ENCODE peak calls at places on chromosomes 4 and X, in seven cellular contexts. One of them, this sample, is unnamed.

GRCh38 chrX:40107291-40108083 is 9.7 kb upstream of the BCOR start:
- ATAC-seq in Panc1: peak; percentile 43
- ATAC-seq in GM12878: peak; percentile 9
- ATAC-seq in HCT116: peak; percentile 33
- ATAC-seq in upper lobe of left lung: peak; percentile 34
- ATAC-seq in GM23338: peak; percentile 6
- ATAC-seq in K562: peak; percentile 8
- ATAC-seq in this sample: peak; percentile 11

GRCh38 chrX:153885208-153885787 is 675 bp downstream of the L1CAM start:
- ATAC-seq in upper lobe of left lung: no peak
- ATAC-seq in HCT116: peak; percentile 57
- ATAC-seq in K562: peak; percentile 45
- ATAC-seq in GM12878: no peak
- ATAC-seq in Panc1: peak; percentile 43
- ATAC-seq in GM23338: peak; percentile 3
- ATAC-seq in this sample: no peak

GRCh38 chr4:119478446-119479179 is 150.0 kb downstream of the PDE5A start:
- ATAC-seq in upper lobe of left lung: no peak
- ATAC-seq in Panc1: no peak
- ATAC-seq in HCT116: no peak
- ATAC-seq in GM12878: no peak
- ATAC-seq in K562: no peak
- ATAC-seq in GM23338: no peak
- ATAC-seq in this sample: no peak

GRCh38 chr4:122450847-122451246 is 5.7 kb downstream of the IL2 start:
- ATAC-seq in GM23338: peak; percentile 100
- ATAC-seq in HCT116: peak; percentile 100
- ATAC-seq in upper lobe of left lung: no peak
- ATAC-seq in GM12878: peak; percentile 55
- ATAC-seq in Panc1: no peak
- ATAC-seq in K562: peak; percentile 88
- ATAC-seq in this sample: no peak

GRCh38 chr4:102726068-102726467 is 34.7 kb downstream of the MANBA start:
- ATAC-seq in upper lobe of left lung: no peak
- ATAC-seq in GM12878: no peak
- ATAC-seq in Panc1: no peak
- ATAC-seq in HCT116: no peak
- ATAC-seq in K562: no peak
- ATAC-seq in GM23338: no peak
- ATAC-seq in this sample: no peak

GRCh38 chr4:55636622-55636999 is 513 bp upstream of the NMU start:
- ATAC-seq in K562: peak; percentile 7
- ATAC-seq in GM23338: peak; percentile 46
- ATAC-seq in Panc1: no peak
- ATAC-seq in upper lobe of left lung: peak; percentile 4
- ATAC-seq in GM12878: no peak
- ATAC-seq in HCT116: no peak
- ATAC-seq in this sample: no peak

GRCh38 chr4:155060419-155060818 is 148.0 kb upstream of the NPY2R start:
- ATAC-seq in Panc1: no peak
- ATAC-seq in K562: no peak
- ATAC-seq in GM23338: no peak
- ATAC-seq in upper lobe of left lung: no peak
- ATAC-seq in GM12878: no peak
- ATAC-seq in HCT116: no peak
- ATAC-seq in this sample: no peak

GRCh38 chr4:119264743-119265142 is 52.2 kb downstream of the USP53 start:
- ATAC-seq in GM23338: no peak
- ATAC-seq in HCT116: no peak
- ATAC-seq in GM12878: no peak
- ATAC-seq in upper lobe of left lung: no peak
- ATAC-seq in K562: no peak
- ATAC-seq in Panc1: no peak
- ATAC-seq in this sample: no peak

GRCh38 chr4:183288955-183289354 is 31.1 kb downstream of the CLDN22 start:
- ATAC-seq in GM12878: peak; percentile 26
- ATAC-seq in Panc1: no peak
- ATAC-seq in GM23338: peak; percentile 63
- ATAC-seq in K562: peak; percentile 66
- ATAC-seq in upper lobe of left lung: no peak
- ATAC-seq in HCT116: peak; percentile 49
- ATAC-seq in this sample: no peak

GRCh38 chr4:98386-98785 is 25.9 kb upstream of the ZNF718 start:
- ATAC-seq in HCT116: no peak
- ATAC-seq in Panc1: no peak
- ATAC-seq in upper lobe of left lung: no peak
- ATAC-seq in GM23338: no peak
- ATAC-seq in K562: no peak
- ATAC-seq in GM12878: no peak
- ATAC-seq in this sample: no peak

GRCh38 chrX:19865567-19866363 is 21.6 kb downstream of the SH3KBP1 start:
- ATAC-seq in upper lobe of left lung: peak; percentile 68
- ATAC-seq in HCT116: no peak
- ATAC-seq in GM23338: no peak
- ATAC-seq in GM12878: peak; percentile 24
- ATAC-seq in K562: no peak
- ATAC-seq in Panc1: no peak
- ATAC-seq in this sample: peak; percentile 49

GRCh38 chr4:94929696-94930095 is 171.9 kb downstream of the BMPR1B start:
- ATAC-seq in K562: no peak
- ATAC-seq in GM23338: no peak
- ATAC-seq in Panc1: no peak
- ATAC-seq in HCT116: no peak
- ATAC-seq in GM12878: no peak
- ATAC-seq in upper lobe of left lung: no peak
- ATAC-seq in this sample: no peak

GRCh38 chr4:76600447-76600846 is 165.4 kb downstream of the SHROOM3 start:
- ATAC-seq in GM23338: no peak
- ATAC-seq in GM12878: no peak
- ATAC-seq in K562: no peak
- ATAC-seq in HCT116: no peak
- ATAC-seq in Panc1: no peak
- ATAC-seq in upper lobe of left lung: no peak
- ATAC-seq in this sample: no peak

GRCh38 chr4:2255501-2256155 is 6.3 kb downstream of the MXD4 start:
- ATAC-seq in HCT116: no peak
- ATAC-seq in GM12878: no peak
- ATAC-seq in upper lobe of left lung: no peak
- ATAC-seq in K562: no peak
- ATAC-seq in GM23338: no peak
- ATAC-seq in Panc1: no peak
- ATAC-seq in this sample: peak; percentile 15

GRCh38 chr4:70666369-70666768 is at the start of gene JCHAIN:
- ATAC-seq in Panc1: no peak
- ATAC-seq in upper lobe of left lung: no peak
- ATAC-seq in GM23338: no peak
- ATAC-seq in HCT116: no peak
- ATAC-seq in K562: no peak
- ATAC-seq in GM12878: peak; percentile 63
- ATAC-seq in this sample: no peak

GRCh38 chr4:110019153-110019552 is 106.5 kb downstream of the EGF start:
- ATAC-seq in GM12878: peak; percentile 22
- ATAC-seq in Panc1: no peak
- ATAC-seq in GM23338: no peak
- ATAC-seq in K562: no peak
- ATAC-seq in HCT116: no peak
- ATAC-seq in upper lobe of left lung: no peak
- ATAC-seq in this sample: no peak

GRCh38 chr4:188006285-188006848 is 10.8 kb downstream of the ZFP42 start:
- ATAC-seq in K562: no peak
- ATAC-seq in HCT116: no peak
- ATAC-seq in Panc1: no peak
- ATAC-seq in GM23338: peak; percentile 31
- ATAC-seq in GM12878: no peak
- ATAC-seq in upper lobe of left lung: no peak
- ATAC-seq in this sample: no peak

GRCh38 chr4:177251237-177251636 is 58.4 kb upstream of the NEIL3 start:
- ATAC-seq in K562: peak; percentile 56
- ATAC-seq in GM12878: no peak
- ATAC-seq in upper lobe of left lung: no peak
- ATAC-seq in HCT116: no peak
- ATAC-seq in GM23338: no peak
- ATAC-seq in Panc1: no peak
- ATAC-seq in this sample: no peak

GRCh38 chr4:39609454-39609911 is 29.2 kb downstream of the SMIM14 start:
- ATAC-seq in K562: no peak
- ATAC-seq in HCT116: no peak
- ATAC-seq in upper lobe of left lung: peak; percentile 64
- ATAC-seq in GM23338: no peak
- ATAC-seq in Panc1: peak; percentile 75
- ATAC-seq in GM12878: peak; percentile 91
- ATAC-seq in this sample: no peak

GRCh38 chrX:7926501-7926900 is 712 bp downstream of the PNPLA4 start:
- ATAC-seq in Panc1: no peak
- ATAC-seq in upper lobe of left lung: no peak
- ATAC-seq in HCT116: no peak
- ATAC-seq in GM12878: no peak
- ATAC-seq in K562: no peak
- ATAC-seq in GM23338: no peak
- ATAC-seq in this sample: no peak

GRCh38 chr4:5742388-5742787 is 31.4 kb downstream of the EVC start:
- ATAC-seq in GM23338: no peak
- ATAC-seq in K562: no peak
- ATAC-seq in GM12878: no peak
- ATAC-seq in HCT116: no peak
- ATAC-seq in upper lobe of left lung: no peak
- ATAC-seq in Panc1: no peak
- ATAC-seq in this sample: no peak

GRCh38 chr4:48546336-48546735 is 56.3 kb downstream of the ZAR1 start:
- ATAC-seq in upper lobe of left lung: no peak
- ATAC-seq in Panc1: no peak
- ATAC-seq in K562: peak; percentile 77
- ATAC-seq in HCT116: no peak
- ATAC-seq in GM12878: peak; percentile 34
- ATAC-seq in GM23338: no peak
- ATAC-seq in this sample: no peak

GRCh38 chr4:37928896-37929537 is 31.2 kb upstream of the PTTG2 start:
- ATAC-seq in upper lobe of left lung: peak; percentile 45
- ATAC-seq in HCT116: no peak
- ATAC-seq in GM23338: no peak
- ATAC-seq in Panc1: no peak
- ATAC-seq in K562: no peak
- ATAC-seq in GM12878: no peak
- ATAC-seq in this sample: no peak

GRCh38 chr4:29596228-29596627 is 1123.9 kb upstream of the PCDH7 start:
- ATAC-seq in GM12878: no peak
- ATAC-seq in Panc1: no peak
- ATAC-seq in GM23338: no peak
- ATAC-seq in K562: no peak
- ATAC-seq in upper lobe of left lung: no peak
- ATAC-seq in HCT116: no peak
- ATAC-seq in this sample: no peak

GRCh38 chr4:89434364-89434988 is 126.9 kb upstream of the GPRIN3 start:
- ATAC-seq in K562: no peak
- ATAC-seq in HCT116: peak; percentile 60
- ATAC-seq in GM23338: peak; percentile 68
- ATAC-seq in Panc1: no peak
- ATAC-seq in GM12878: peak; percentile 71
- ATAC-seq in upper lobe of left lung: peak; percentile 57
- ATAC-seq in this sample: no peak

GRCh38 chr4:143357161-143357845 is 20.6 kb downstream of the GAB1 start:
- ATAC-seq in upper lobe of left lung: no peak
- ATAC-seq in HCT116: no peak
- ATAC-seq in GM23338: no peak
- ATAC-seq in GM12878: peak; percentile 38
- ATAC-seq in K562: no peak
- ATAC-seq in Panc1: no peak
- ATAC-seq in this sample: no peak

GRCh38 chrX:98795636-98796035 is 1614.4 kb downstream of the PCDH19 start:
- ATAC-seq in GM23338: no peak
- ATAC-seq in Panc1: no peak
- ATAC-seq in GM12878: no peak
- ATAC-seq in HCT116: no peak
- ATAC-seq in K562: no peak
- ATAC-seq in upper lobe of left lung: no peak
- ATAC-seq in this sample: no peak

GRCh38 chr4:85966308-85966882 is 393.5 kb downstream of the MAPK10 start:
- ATAC-seq in GM23338: no peak
- ATAC-seq in upper lobe of left lung: no peak
- ATAC-seq in HCT116: no peak
- ATAC-seq in Panc1: no peak
- ATAC-seq in K562: no peak
- ATAC-seq in GM12878: peak; percentile 23
- ATAC-seq in this sample: no peak
- TF ChIP-seq POLR2AphosphoS5 in GM23338: no peak
- TF ChIP-seq POLR2AphosphoS5 in upper lobe of left lung: no peak
- TF ChIP-seq POLR2AphosphoS5 in HCT116: no peak
- TF ChIP-seq POLR2AphosphoS5 in Panc1: no peak
- TF ChIP-seq POLR2AphosphoS5 in K562: no peak
- TF ChIP-seq POLR2AphosphoS5 in GM12878: no peak
- TF ChIP-seq POLR2AphosphoS5 in this sample: no peak

GRCh38 chr4:169400832-169401231 is 130.1 kb upstream of the SH3RF1 start:
- ATAC-seq in GM23338: no peak
- ATAC-seq in GM12878: peak; percentile 73
- ATAC-seq in Panc1: no peak
- ATAC-seq in HCT116: no peak
- ATAC-seq in K562: no peak
- ATAC-seq in upper lobe of left lung: no peak
- ATAC-seq in this sample: no peak

GRCh38 chr4:169399976-169400767 is 129.4 kb upstream of the SH3RF1 start:
- ATAC-seq in GM12878: peak; percentile 83
- ATAC-seq in K562: no peak
- ATAC-seq in Panc1: no peak
- ATAC-seq in upper lobe of left lung: no peak
- ATAC-seq in HCT116: no peak
- ATAC-seq in GM23338: no peak
- ATAC-seq in this sample: no peak

GRCh38 chr4:169407217-169407845 is 136.6 kb upstream of the SH3RF1 start:
- ATAC-seq in K562: no peak
- ATAC-seq in GM23338: no peak
- ATAC-seq in GM12878: no peak
- ATAC-seq in HCT116: no peak
- ATAC-seq in upper lobe of left lung: no peak
- ATAC-seq in Panc1: no peak
- ATAC-seq in this sample: no peak

GRCh38 chr4:169404959-169405358 is 134.2 kb upstream of the SH3RF1 start:
- ATAC-seq in GM12878: peak; percentile 22
- ATAC-seq in K562: peak; percentile 26
- ATAC-seq in HCT116: no peak
- ATAC-seq in GM23338: peak; percentile 93
- ATAC-seq in Panc1: no peak
- ATAC-seq in upper lobe of left lung: no peak
- ATAC-seq in this sample: no peak
- H3K4me1 ChIP-seq in GM12878: peaks cover 9% of the 10 kb centered on the region
- H3K4me1 ChIP-seq in K562: no peaks in the 10 kb centered on the region
- H3K4me1 ChIP-seq in HCT116: no peaks in the 10 kb centered on the region
- H3K4me1 ChIP-seq in GM23338: peaks cover 3% of the 10 kb centered on the region
- H3K4me1 ChIP-seq in Panc1: no peaks in the 10 kb centered on the region
- H3K4me1 ChIP-seq in upper lobe of left lung: no peaks in the 10 kb centered on the region
- H3K4me1 ChIP-seq in this sample: no peaks in the 10 kb centered on the region

GRCh38 chrX:30931920-30932319 is 42.9 kb upstream of the TAB3 start:
- ATAC-seq in GM12878: no peak
- ATAC-seq in K562: no peak
- ATAC-seq in HCT116: no peak
- ATAC-seq in upper lobe of left lung: no peak
- ATAC-seq in GM23338: no peak
- ATAC-seq in Panc1: no peak
- ATAC-seq in this sample: no peak
- H3K27ac ChIP-seq in GM12878: no peak overlapping the region
- H3K27ac ChIP-seq in K562: no peak overlapping the region
- H3K27ac ChIP-seq in HCT116: no peak overlapping the region
- H3K27ac ChIP-seq in upper lobe of left lung: no peak overlapping the region
- H3K27ac ChIP-seq in GM23338: no peak overlapping the region
- H3K27ac ChIP-seq in Panc1: no peak overlapping the region
- H3K27ac ChIP-seq in this sample: no peak overlapping the region

GRCh38 chr4:168569066-168569908 is 72.4 kb downstream of the PALLD start:
- ATAC-seq in HCT116: peak; percentile 91
- ATAC-seq in GM23338: peak; percentile 27
- ATAC-seq in Panc1: peak; percentile 53
- ATAC-seq in K562: peak; percentile 75
- ATAC-seq in GM12878: peak; percentile 56
- ATAC-seq in upper lobe of left lung: peak; percentile 85
- ATAC-seq in this sample: peak; percentile 77
- TF ChIP-seq POLR2AphosphoS5 in HCT116: peak; percentile 84
- TF ChIP-seq POLR2AphosphoS5 in GM23338: no peak
- TF ChIP-seq POLR2AphosphoS5 in Panc1: no peak
- TF ChIP-seq POLR2AphosphoS5 in K562: no peak
- TF ChIP-seq POLR2AphosphoS5 in GM12878: no peak
- TF ChIP-seq POLR2AphosphoS5 in upper lobe of left lung: no peak
- TF ChIP-seq POLR2AphosphoS5 in this sample: no peak